ENCODE peak calls at places on chromosome 17, in six cellular contexts. Y is ELR; Q is breast epithelium; C is effector CD4-positive, alpha-beta T cell; W is COR-L47; I is activated CD4-positive, CD25-positive, alpha-beta regulatory T cell. O is an unnamed sample.

GRCh38 chr17:66431080-66431795 is 128.8 kb downstream of the PRKCA start:
- DNase-seq in Y (peak), Q (no peak), C (no peak), W (no peak), I (no peak), O (no peak)

GRCh38 chr17:16923097-16923903 is 48.6 kb downstream of the TNFRSF13B start:
- DNase-seq in Y (no peak), Q (peak), C (no peak), W (no peak), I (no peak), O (peak)

GRCh38 chr17:78130439-78131101 is at the start of gene TMC8:
- DNase-seq in Y (no peak), Q (no peak), C (peak), W (no peak), I (peak), O (peak)

GRCh38 chr17:49132317-49132698 is 261 bp upstream of the B4GALNT2 start:
- DNase-seq in Y (no peak), Q (no peak), C (no peak), W (no peak), I (no peak), O (no peak)

GRCh38 chr17:43945074-43945824 is 3.0 kb upstream of the PPY start:
- DNase-seq in Y (no peak), Q (no peak), C (no peak), W (no peak), I (no peak), O (no peak)

GRCh38 chr17:61429274-61429673 is 22.9 kb upstream of the TBX4 start:
- DNase-seq in Y (no peak), Q (no peak), C (no peak), W (no peak), I (no peak), O (no peak)

GRCh38 chr17:78573955-78574354 is 3.2 kb downstream of the DNAH17 start:
- DNase-seq in Y (peak), Q (no peak), C (no peak), W (peak), I (no peak), O (no peak)

GRCh38 chr17:63140255-63140654 is 174.2 kb downstream of the TANC2 start:
- DNase-seq in Y (peak), Q (no peak), C (no peak), W (peak), I (no peak), O (peak)

GRCh38 chr17:57832711-57833596 is 16.9 kb downstream of the MRPS23 start:
- DNase-seq in Y (peak), Q (peak), C (peak), W (peak), I (peak), O (peak)

GRCh38 chr17:74852237-74853047 is 7.2 kb downstream of the GRIN2C start:
- DNase-seq in Y (no peak), Q (no peak), C (peak), W (no peak), I (no peak), O (no peak)

GRCh38 chr17:37698132-37698615 is 46.7 kb downstream of the HNF1B start:
- DNase-seq in Y (peak), Q (no peak), C (no peak), W (no peak), I (no peak), O (no peak)

GRCh38 chr17:704111-704864 is 10.4 kb downstream of the VPS53 start:
- DNase-seq in Y (no peak), Q (no peak), C (no peak), W (no peak), I (no peak), O (no peak)

GRCh38 chr17:19672009-19672837 is 23.7 kb downstream of the ALDH3A2 start:
- DNase-seq in Y (no peak), Q (no peak), C (no peak), W (no peak), I (no peak), O (peak)

GRCh38 chr17:77842148-77842905 is 116.2 kb upstream of the TNRC6C start:
- DNase-seq in Y (peak), Q (no peak), C (no peak), W (peak), I (no peak), O (no peak)

GRCh38 chr17:18258356-18259038 is at the start of gene FLII:
- DNase-seq in Y (peak), Q (no peak), C (peak), W (no peak), I (peak), O (no peak)

GRCh38 chr17:48314716-48315115 is 115.3 kb downstream of the SKAP1 start:
- DNase-seq in Y (no peak), Q (no peak), C (no peak), W (no peak), I (no peak), O (no peak)

GRCh38 chr17:5800646-5801045 is 216.3 kb upstream of the NLRP1 start:
- DNase-seq in Y (no peak), Q (no peak), C (no peak), W (no peak), I (no peak), O (no peak)

GRCh38 chr17:82630212-82630611 is 18.0 kb downstream of the WDR45B start:
- DNase-seq in Y (no peak), Q (no peak), C (no peak), W (no peak), I (no peak), O (no peak)

GRCh38 chr17:44775136-44775837 is 16.5 kb downstream of the ADAM11 start:
- DNase-seq in Y (peak), Q (peak), C (peak), W (peak), I (peak), O (peak)

GRCh38 chr17:52143536-52143935 is 15.0 kb downstream of the CA10 start:
- DNase-seq in Y (no peak), Q (no peak), C (no peak), W (no peak), I (no peak), O (no peak)

GRCh38 chr17:60506312-60506711 is 19.7 kb downstream of the APPBP2 start:
- DNase-seq in Y (peak), Q (no peak), C (no peak), W (no peak), I (no peak), O (no peak)

GRCh38 chr17:41793749-41794602 is 7.5 kb upstream of the JUP start:
- DNase-seq in Y (no peak), Q (no peak), C (no peak), W (no peak), I (no peak), O (no peak)

GRCh38 chr17:42107597-42108576 is 4.6 kb downstream of the DHX58 start:
- DNase-seq in Y (peak), Q (no peak), C (peak), W (peak), I (peak), O (peak)

GRCh38 chr17:45225964-45226530 is 4.4 kb downstream of the FMNL1 start:
- DNase-seq in Y (peak), Q (no peak), C (peak), W (no peak), I (peak), O (peak)

GRCh38 chr17:50130778-50131317 is 888 bp upstream of the SAMD14 start:
- DNase-seq in Y (no peak), Q (no peak), C (no peak), W (no peak), I (no peak), O (no peak)

GRCh38 chr17:61904094-61904710 is 23.6 kb downstream of the INTS2 start:
- DNase-seq in Y (no peak), Q (no peak), C (no peak), W (no peak), I (no peak), O (no peak)

GRCh38 chr17:50211249-50212120 is 10.1 kb upstream of the COL1A1 start:
- DNase-seq in Y (peak), Q (no peak), C (no peak), W (no peak), I (no peak), O (no peak)

GRCh38 chr17:5035356-5035755 is at the start of gene SLC52A1:
- DNase-seq in Y (peak), Q (no peak), C (no peak), W (no peak), I (no peak), O (no peak)

O was measured in lower leg skin.